ENCODE peak calls at places on chromosomes 7 and 10, in five cellular contexts. W is dorsolateral prefrontal cortex, A is bronchial epithelial cell, N is psoas muscle, V is kidney epithelial cell. T is an unnamed sample.

GRCh38 chr7:41164440-41164839 is 538.5 kb downstream of the INHBA start:
- DNase-seq in W (no peak), A (no peak), N (no peak), V (no peak), T (no peak)

GRCh38 chr7:19707240-19707639 is 1.6 kb downstream of the POLR1F start:
- DNase-seq in W (no peak), A (no peak), N (no peak), V (no peak), T (peak; percentile 14)

GRCh38 chr7:128427289-128427891 is 17.6 kb upstream of the IMPDH1 start:
- DNase-seq in W (no peak), A (peak; percentile 50), N (no peak), V (no peak), T (peak; percentile 64)

GRCh38 chr7:88104732-88105131 is 115.1 kb downstream of the SRI start:
- DNase-seq in W (no peak), A (no peak), N (no peak), V (no peak), T (no peak)

GRCh38 chr10:77919713-77920108 is 6.8 kb downstream of the DLG5 start:
- DNase-seq in W (no peak), A (peak; percentile 81), N (no peak), V (peak; percentile 53), T (peak; percentile 88)

GRCh38 chr10:63629363-63630084 is 108.3 kb downstream of the REEP3 start:
- DNase-seq in W (peak; percentile 97), A (peak; percentile 97), N (peak; percentile 95), V (peak; percentile 96), T (peak; percentile 97)

GRCh38 chr7:151553356-151553755 is 33.7 kb upstream of the RHEB start:
- DNase-seq in W (no peak), A (no peak), N (no peak), V (no peak), T (no peak)

GRCh38 chr7:137003606-137004005 is 135.2 kb downstream of the CHRM2 start:
- DNase-seq in W (no peak), A (no peak), N (no peak), V (no peak), T (no peak)

GRCh38 chr10:84204122-84204521 is 9.8 kb downstream of the CDHR1 start:
- DNase-seq in W (no peak), A (peak; percentile 19), N (no peak), V (no peak), T (peak; percentile 46)

GRCh38 chr10:43683451-43684197 is 34.9 kb upstream of the ZNF32 start:
- DNase-seq in W (no peak), A (no peak), N (no peak), V (no peak), T (no peak)

GRCh38 chr7:69739906-69740545 is 141.8 kb downstream of the AUTS2 start:
- DNase-seq in W (peak; percentile 30), A (no peak), N (peak; percentile 58), V (no peak), T (no peak)

GRCh38 chr10:26214538-26215461 is 1.8 kb upstream of the GAD2 start:
- DNase-seq in W (no peak), A (no peak), N (no peak), V (no peak), T (no peak)

GRCh38 chr10:6445671-6446278 is 134.3 kb downstream of the PRKCQ start:
- DNase-seq in W (peak; percentile 13), A (peak; percentile 44), N (peak; percentile 56), V (no peak), T (peak; percentile 69)

GRCh38 chr7:28551311-28551710 is 139.0 kb downstream of the CREB5 start:
- DNase-seq in W (no peak), A (no peak), N (no peak), V (no peak), T (no peak)

GRCh38 chr7:28556671-28557070 is 144.4 kb downstream of the CREB5 start:
- DNase-seq in W (peak; percentile 58), A (no peak), N (no peak), V (no peak), T (no peak)

GRCh38 chr7:28554791-28555471 is 142.6 kb downstream of the CREB5 start:
- DNase-seq in W (no peak), A (no peak), N (no peak), V (no peak), T (no peak)

GRCh38 chr7:28558236-28558635 is 145.9 kb downstream of the CREB5 start:
- DNase-seq in W (no peak), A (no peak), N (no peak), V (no peak), T (peak; percentile 60)

DNA sequence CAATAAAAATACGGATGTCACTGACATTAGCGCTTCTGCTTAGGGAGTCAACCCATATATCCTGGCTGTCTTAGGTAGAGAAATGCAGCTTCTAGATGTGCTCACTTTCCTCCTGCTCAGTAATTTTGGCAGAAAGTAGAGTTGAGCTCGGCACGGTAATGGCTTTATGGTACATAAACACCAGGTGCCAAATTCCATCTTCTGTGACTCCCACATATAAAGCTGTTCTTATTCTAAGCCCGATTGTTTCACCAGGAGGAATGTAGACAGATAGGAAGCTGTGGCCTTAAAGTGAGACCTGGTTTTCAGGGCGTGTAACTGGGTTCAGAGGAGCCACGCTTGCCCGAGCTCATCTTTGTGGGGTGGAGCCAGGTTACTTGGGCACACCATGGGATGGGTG is 143.7 kb downstream of the CREB5 start:
- DNase-seq in W (no peak), A (no peak), N (no peak), V (no peak), T (no peak)
- H3K4me3 ChIP-seq in W (no peak overlapping the region), A (no peak overlapping the region), N (no peak overlapping the region), V (no peak overlapping the region), T (no peak overlapping the region)

GRCh38 chr10:81914736-81915510 is 39.9 kb downstream of the NRG3 start:
- DNase-seq in W (no peak), A (no peak), N (no peak), V (no peak), T (no peak)

GRCh38 chr10:81917666-81918065 is 42.7 kb downstream of the NRG3 start:
- DNase-seq in W (no peak), A (no peak), N (no peak), V (no peak), T (no peak)

GRCh38 chr10:81918766-81919165 is 43.8 kb downstream of the NRG3 start:
- DNase-seq in W (no peak), A (no peak), N (no peak), V (no peak), T (no peak)

GRCh38 chr10:81915517-81915916 is 40.5 kb downstream of the NRG3 start:
- DNase-seq in W (no peak), A (no peak), N (no peak), V (no peak), T (no peak)

GRCh38 chr10:81920213-81920829 is 45.3 kb downstream of the NRG3 start:
- DNase-seq in W (no peak), A (no peak), N (no peak), V (no peak), T (no peak)
- TF ChIP-seq CTCF in W (peak; percentile 29), A (peak; percentile 9), N (no peak), V (peak; percentile 65), T (peak; percentile 12)

GRCh38 chr7:51315393-51316261 is 982 bp downstream of the COBL start:
- DNase-seq in W (peak; percentile 59), A (peak; percentile 42), N (peak; percentile 29), V (peak; percentile 56), T (peak; percentile 41)
- H3K4me3 ChIP-seq in W (peak overlapping the region; percentile 73), A (peak overlapping the region; percentile 80), N (peak overlapping the region; percentile 81), V (peak overlapping the region; percentile 52), T (peak overlapping the region; percentile 59)

DNA sequence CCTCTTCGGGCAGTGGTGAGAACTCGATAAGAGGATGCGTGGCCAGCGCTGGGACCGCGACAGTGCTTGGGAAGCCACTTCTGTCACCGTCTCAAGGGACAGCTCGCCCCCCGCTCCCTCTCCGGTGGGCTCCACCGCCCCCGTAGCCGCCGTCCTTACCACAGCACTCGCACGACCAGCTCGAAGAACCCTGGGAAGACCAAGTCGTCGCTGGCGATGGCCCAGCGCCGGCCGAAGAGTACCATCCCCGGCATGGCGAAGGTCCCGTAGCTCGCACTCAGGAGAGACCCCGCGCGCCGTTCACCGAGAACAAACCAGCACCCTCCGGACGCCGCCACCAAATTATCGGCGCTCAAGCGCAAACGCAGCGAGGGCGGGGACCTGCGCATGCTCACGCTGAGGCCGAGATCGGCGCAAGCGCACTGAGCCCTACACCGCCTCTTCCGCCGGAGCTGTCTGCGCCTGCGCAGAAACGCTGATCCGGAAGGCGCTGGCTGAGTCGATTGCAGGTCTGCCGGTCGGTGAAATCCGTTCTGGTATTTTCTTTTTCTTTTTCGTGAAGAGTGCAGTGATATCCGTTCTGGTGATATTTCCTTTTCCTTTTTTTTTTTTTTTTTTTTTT is at the start of gene DAGLB:
- DNase-seq in W (peak; percentile 86), A (peak; percentile 87), N (peak; percentile 93), V (peak; percentile 63), T (peak; percentile 91)
- TF ChIP-seq CTCF in W (peak; percentile 37), A (no peak), N (no peak), V (no peak), T (no peak)

GRCh38 chr7:130491841-130492518 is at the start of gene MEST:
- DNase-seq in W (peak; percentile 28), A (no peak), N (no peak), V (no peak), T (peak; percentile 34)
- H3K4me3 ChIP-seq in W (peak within 1 kb of the TSS; percentile 43), A (peak within 1 kb of the TSS; percentile 27), N (peak within 1 kb of the TSS; percentile 61), V (peak within 1 kb of the TSS; percentile 55), T (peak within 1 kb of the TSS; percentile 49)

GRCh38 chr7:57308631-57309408 is 141.2 kb upstream of the ZNF716 start:
- DNase-seq in W (no peak), A (no peak), N (no peak), V (no peak), T (no peak)
- TF ChIP-seq CTCF in W (peak; percentile 36), A (no peak), N (peak; percentile 25), V (no peak), T (no peak)

GRCh38 chr10:338176-339037 is 203.2 kb downstream of the ZMYND11 start:
- DNase-seq in W (peak; percentile 18), A (peak; percentile 91), N (no peak), V (peak; percentile 90), T (peak; percentile 96)
- H3K4me3 ChIP-seq in W (no peak overlapping the region), A (no peak overlapping the region), N (no peak overlapping the region), V (no peak overlapping the region), T (no peak overlapping the region)